ENCODE peak calls at places on chromosome 20, in five cellular contexts. P is adipocyte, A is A673, Q is A549, H is mucosa of descending colon. I is an unnamed sample. For H3K4me1 and H3K9me3, the result is how much of the 10 kb centered on the place peaks cover.

GRCh38 chr20:39630215-39630614 is 668.1 kb downstream of the DHX35 start:
- DNase-seq in H (no peak), A (no peak), P (peak), Q (no peak), I (no peak)

GRCh38 chr20:46040902-46041535 is 12.0 kb downstream of the SLC12A5 start:
- DNase-seq in P (peak), H (no peak), A (peak), Q (peak), I (peak)

GRCh38 chr20:19712737-19713260 is 45.3 kb upstream of the RIN2 start:
- DNase-seq in P (peak), A (no peak), H (no peak), Q (no peak), I (no peak)

GRCh38 chr20:46991850-46992639 is 97.4 kb downstream of the EYA2 start:
- DNase-seq in A (peak), H (no peak), Q (no peak), P (no peak), I (no peak)

GRCh38 chr20:61052195-61052594 is 199.9 kb upstream of the CDH4 start:
- DNase-seq in P (no peak), A (peak), Q (no peak), H (no peak), I (no peak)

GRCh38 chr20:1802385-1803215 is 92.6 kb upstream of the SIRPA start:
- DNase-seq in H (peak), A (peak), P (peak), Q (peak), I (peak)

GRCh38 chr20:20743511-20744169 is 31.2 kb upstream of the RALGAPA2 start:
- DNase-seq in H (peak), Q (no peak), P (no peak), A (peak), I (peak)

GRCh38 chr20:3843490-3843889 is 3.1 kb upstream of the MAVS start:
- DNase-seq in P (peak), A (no peak), H (no peak), Q (peak), I (no peak)

GRCh38 chr20:37163832-37164554 is 15.1 kb upstream of the RPN2 start:
- DNase-seq in P (no peak), Q (no peak), H (no peak), A (no peak), I (no peak)

GRCh38 chr20:1920826-1921225 is 25.6 kb downstream of the SIRPA start:
- DNase-seq in Q (no peak), H (no peak), A (no peak), P (no peak), I (peak)

GRCh38 chr20:50967621-50968020 is 9.0 kb downstream of the MOCS3 start:
- DNase-seq in A (no peak), Q (no peak), P (peak), H (no peak), I (no peak)

GRCh38 chr20:1833728-1834726 is 61.2 kb upstream of the SIRPA start:
- DNase-seq in H (no peak), A (no peak), P (no peak), Q (no peak), I (no peak)

GRCh38 chr20:50425076-50425475 is 85.1 kb upstream of the PTPN1 start:
- DNase-seq in Q (peak), P (no peak), H (no peak), A (peak), I (no peak)

GRCh38 chr20:40279390-40279789 is 409.6 kb downstream of the MAFB start:
- DNase-seq in P (peak), A (peak), H (no peak), Q (no peak), I (no peak)

GRCh38 chr20:4607287-4607713 is 114.4 kb upstream of the PRND start:
- DNase-seq in Q (peak), A (peak), P (peak), H (no peak), I (no peak)

GRCh38 chr20:44768256-44768655 is 22.6 kb downstream of the KCNK15 start:
- DNase-seq in P (no peak), H (no peak), A (no peak), Q (no peak), I (no peak)

GRCh38 chr20:37936451-37936850 is 33.5 kb downstream of the VSTM2L start:
- DNase-seq in P (no peak), H (no peak), A (no peak), Q (no peak), I (no peak)

GRCh38 chr20:20731000-20731944 is 18.8 kb upstream of the RALGAPA2 start:
- DNase-seq in H (no peak), P (no peak), Q (no peak), A (no peak), I (no peak)

GRCh38 chr20:6269163-6269873 is 146.5 kb upstream of the FERMT1 start:
- DNase-seq in H (no peak), P (no peak), Q (no peak), A (peak), I (no peak)

GRCh38 chr20:19903168-19903676 is 113.9 kb upstream of the NAA20 start:
- DNase-seq in Q (peak), A (peak), P (peak), H (no peak), I (no peak)

GRCh38 chr20:24289737-24290481 is 179.5 kb upstream of the SYNDIG1 start:
- DNase-seq in P (peak), A (no peak), Q (no peak), H (no peak), I (no peak)

GRCh38 chr20:17202030-17202429 is 24.8 kb upstream of the PCSK2 start:
- DNase-seq in Q (no peak), H (no peak), A (no peak), P (no peak), I (no peak)

GRCh38 chr20:54172856-54173652 is 732 bp downstream of the CYP24A1 start:
- DNase-seq in A (peak), P (no peak), Q (no peak), H (no peak), I (peak)

GRCh38 chr20:1440024-1440423 is 26.6 kb downstream of the NSFL1C start:
- DNase-seq in H (no peak), P (no peak), A (peak), Q (peak), I (no peak)

GRCh38 chr20:63846128-63846771 is 15.0 kb upstream of the ABHD16B start:
- DNase-seq in H (no peak), P (peak), A (no peak), Q (no peak), I (peak)

GRCh38 chr20:64223526-64224067 is 32.0 kb upstream of the PCMTD2 start:
- DNase-seq in A (peak), H (no peak), Q (no peak), P (peak), I (no peak)

GRCh38 chr20:6094038-6094437 is 28.8 kb downstream of the FERMT1 start:
- DNase-seq in P (no peak), H (no peak), A (no peak), Q (no peak), I (no peak)

GRCh38 chr20:38957915-38958485 is 4.1 kb upstream of the DHX35 start:
- DNase-seq in P (no peak), A (no peak), Q (no peak), H (no peak), I (no peak)

DNA sequence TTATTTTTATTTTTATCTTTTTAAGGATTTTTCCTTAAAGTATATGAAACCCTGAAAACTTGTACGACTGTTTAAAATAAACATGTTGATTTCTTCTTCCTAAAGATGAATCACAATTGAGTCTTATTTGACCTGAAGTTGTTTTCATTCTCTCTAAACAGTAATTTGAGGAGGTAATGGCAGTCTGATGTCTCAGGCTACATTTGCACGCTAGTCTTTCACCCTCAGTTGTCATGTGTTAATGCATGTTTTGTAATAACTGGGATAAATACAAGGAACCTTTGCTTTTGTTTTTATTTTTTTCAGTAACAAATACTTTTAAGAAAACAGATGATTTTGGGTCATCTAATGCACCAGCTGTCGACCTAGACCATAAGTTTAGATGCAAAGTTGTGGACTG is 55.2 kb downstream of the SCAND1 start:
- DNase-seq in Q (no peak), A (no peak), H (no peak), P (peak), I (no peak)
- H3K4me1 ChIP-seq in Q (under half), A (under half), H (under half), P (under half), I (under half)

DNA sequence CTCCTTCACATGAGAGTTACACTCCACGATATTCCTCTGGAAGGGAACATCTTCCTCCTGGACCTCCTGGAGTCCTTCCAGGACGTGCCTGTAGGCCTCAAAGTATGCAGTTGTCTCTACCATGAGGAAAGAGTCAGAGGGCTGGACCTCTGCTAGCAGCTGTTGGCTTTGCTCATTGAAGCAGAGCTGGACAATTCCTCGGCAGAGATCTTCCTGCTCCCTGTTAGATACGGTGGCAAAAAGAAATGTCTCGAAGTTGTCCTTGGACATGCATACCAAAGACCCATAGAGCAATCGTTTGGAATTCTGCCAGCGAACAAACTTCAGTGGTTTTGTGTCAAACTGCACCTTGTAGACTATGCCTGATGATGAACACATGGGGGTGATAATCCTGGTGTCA is 7.7 kb downstream of the ZNFX1 start:
- DNase-seq in P (no peak), H (no peak), Q (no peak), A (no peak), I (no peak)
- H3K4me3 ChIP-seq in P (peak), H (no peak), Q (no peak), A (no peak), I (no peak)

DNA sequence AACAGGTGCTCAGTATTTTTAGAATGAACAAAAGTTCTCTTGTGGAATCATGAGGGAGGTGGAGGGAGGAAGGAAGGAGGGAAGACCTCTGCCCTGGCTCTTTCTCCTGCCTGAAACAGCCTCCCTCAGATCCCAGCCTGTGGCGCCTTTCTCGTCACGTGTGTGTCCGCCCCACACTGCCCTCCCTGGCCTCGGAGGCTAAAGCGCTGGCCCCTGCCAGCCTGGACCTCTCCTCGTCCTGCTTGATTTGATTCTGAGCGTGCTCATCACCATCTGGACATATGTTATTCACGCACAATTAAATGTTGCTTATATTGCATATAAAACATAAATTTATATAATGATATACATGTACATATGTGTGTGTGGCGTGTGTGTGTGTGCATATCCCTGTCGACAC is 41.0 kb downstream of the PHACTR3 start:
- DNase-seq in P (no peak), Q (no peak), A (no peak), H (no peak), I (no peak)
- H3K9me3 ChIP-seq in P (under half), Q (under half), A (under half), H (under half), I (under half)

DNA sequence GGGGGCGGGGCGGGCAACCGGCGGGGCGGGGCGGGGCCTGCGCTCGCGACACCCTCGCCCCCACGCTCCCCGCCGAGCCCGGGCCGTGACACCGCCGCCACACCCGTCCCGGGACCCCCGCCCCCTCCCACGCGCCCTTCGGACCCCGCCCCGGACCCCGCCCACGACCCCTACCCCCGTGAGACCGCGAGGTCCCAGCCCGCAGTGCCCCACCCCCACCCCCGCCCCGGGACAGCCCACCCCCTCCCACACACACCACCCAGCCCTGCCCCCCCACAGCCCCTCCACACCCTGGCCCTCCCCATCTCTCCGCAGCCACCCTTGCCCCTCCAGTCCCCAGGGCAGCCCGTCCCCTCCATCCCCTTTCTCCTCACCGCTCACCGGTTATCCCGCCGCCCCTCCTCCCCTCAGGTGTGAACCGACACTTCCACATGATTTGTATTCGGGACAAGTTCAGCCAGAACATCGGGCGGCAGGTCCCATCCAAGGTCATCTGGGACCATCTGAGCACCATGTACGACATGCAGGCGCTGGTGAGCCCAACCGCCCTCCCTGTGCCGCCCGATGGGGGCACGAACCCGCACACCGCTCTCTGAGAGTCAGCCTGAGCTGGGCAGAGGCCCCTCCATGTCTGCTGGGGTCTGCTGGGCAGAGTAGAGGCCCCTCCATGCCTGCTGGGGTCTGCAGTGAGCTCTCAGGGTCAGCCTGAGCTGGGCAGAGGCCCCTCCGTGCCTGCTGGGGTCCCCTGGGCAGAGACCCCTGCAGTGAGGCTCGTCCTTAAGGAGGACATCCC is 622 bp downstream of the MRGBP start:
- DNase-seq in A (no peak), H (peak), Q (no peak), P (peak), I (no peak)
- H3K4me1 ChIP-seq in A (under half), H (under half), Q (under half), P (under half), I (under half)

GRCh38 chr20:57620999-57621398 is 773 bp upstream of the ZBP1 start:
- DNase-seq in H (no peak), Q (no peak), A (no peak), P (no peak), I (peak)

GRCh38 chr20:57621426-57622200 is 1.4 kb upstream of the ZBP1 start:
- DNase-seq in P (no peak), Q (no peak), A (no peak), H (no peak), I (peak)

GRCh38 chr20:57619053-57619831 is 984 bp downstream of the ZBP1 start:
- DNase-seq in P (no peak), H (peak), A (no peak), Q (no peak), I (peak)

GRCh38 chr20:57618766-57619052 is 1.5 kb downstream of the ZBP1 start:
- DNase-seq in H (no peak), Q (no peak), A (no peak), P (no peak), I (peak)

DNA sequence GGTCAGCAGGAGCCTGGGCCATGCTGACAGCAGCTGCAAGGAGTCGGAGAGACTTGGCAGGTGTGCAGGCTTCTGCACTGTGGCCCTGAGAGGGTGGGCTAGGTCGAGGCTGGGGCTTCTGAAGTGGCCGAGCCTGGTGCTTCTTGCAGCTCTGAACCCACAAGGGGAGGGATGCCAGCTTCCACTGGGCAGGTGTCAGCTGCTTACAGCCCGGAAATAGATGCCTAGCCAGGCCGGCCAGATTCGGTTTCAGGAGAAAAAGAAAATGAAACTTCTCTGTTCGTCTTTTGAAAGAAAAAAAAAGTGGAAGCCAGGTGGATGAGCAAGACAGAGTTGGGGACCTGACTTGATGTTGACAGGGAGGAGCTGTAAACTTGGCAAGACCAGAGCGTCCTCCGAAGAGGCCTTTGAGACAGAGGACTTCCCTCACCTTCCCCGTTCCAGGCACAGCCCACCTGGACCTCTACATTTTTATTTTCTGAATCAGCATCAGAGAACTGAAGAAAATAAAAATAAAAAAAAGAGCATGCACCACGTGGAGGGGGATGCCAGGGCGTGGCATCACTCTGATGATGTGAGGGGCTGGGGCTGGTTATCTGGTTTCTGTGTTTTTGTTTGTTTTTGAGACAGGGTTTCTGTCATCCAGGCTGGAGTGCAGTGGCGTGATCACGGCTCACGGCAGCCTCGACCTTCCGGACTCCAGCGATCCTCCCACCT is at the start of gene ZBP1:
- DNase-seq in P (no peak), Q (no peak), A (no peak), H (peak), I (peak)
- H3K4me3 ChIP-seq in P (no peak), Q (no peak), A (no peak), H (no peak), I (no peak)

GRCh38 chr20:12198281-12198680 is 280.6 kb downstream of the BTBD3 start:
- DNase-seq in P (no peak), H (no peak), Q (no peak), A (no peak), I (no peak)
- H3K9me3 ChIP-seq in P (under half), H (under half), Q (under half), A (under half), I (under half)

DNA sequence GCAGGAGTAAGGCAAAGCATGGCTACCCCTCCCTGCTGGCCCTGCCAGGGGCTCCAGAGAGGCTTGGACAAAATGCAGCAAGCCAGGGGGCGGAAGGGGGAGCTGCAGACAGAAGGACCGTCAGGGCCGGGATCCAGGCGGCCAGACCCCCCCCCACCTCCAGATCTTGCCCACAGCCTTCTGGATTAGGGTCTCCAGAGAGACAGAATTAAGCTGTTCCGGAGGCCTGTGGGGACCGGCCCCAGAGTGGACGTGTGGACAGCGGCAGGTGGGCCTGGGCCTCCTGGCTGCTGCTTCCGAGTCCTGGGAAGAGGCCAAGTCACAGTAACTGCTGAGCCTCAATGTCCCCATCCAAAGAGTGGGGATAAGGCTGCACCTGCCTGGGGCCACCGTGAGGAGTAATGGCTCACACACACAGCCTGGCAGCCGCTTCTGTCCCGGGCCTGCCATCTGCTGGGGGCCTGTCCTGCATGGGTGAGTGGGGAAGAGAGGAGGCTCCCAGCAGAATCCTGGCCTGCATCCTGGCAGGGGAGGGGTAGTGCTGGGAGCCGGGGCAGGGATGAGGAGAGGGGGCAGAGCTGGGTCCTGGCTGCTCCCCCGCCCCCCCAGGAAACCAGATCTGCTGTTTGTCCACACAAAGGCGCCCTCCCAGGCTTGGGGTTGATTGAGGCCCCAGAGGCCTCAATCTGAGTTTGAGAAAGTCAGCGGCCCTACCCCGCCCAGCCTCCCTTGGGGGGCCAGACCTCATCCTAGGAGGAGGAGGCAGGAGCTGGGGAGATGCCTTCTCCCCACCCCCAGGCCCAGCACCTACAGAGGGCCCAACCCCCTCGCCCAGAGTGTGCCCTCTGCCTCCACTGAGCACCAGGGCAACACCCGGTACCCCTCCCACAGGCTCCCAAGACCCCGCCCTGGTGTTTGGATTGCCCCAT is 3.9 kb downstream of the LAMA5 start:
- DNase-seq in P (no peak), A (no peak), Q (peak), H (peak), I (peak)
- H3K4me1 ChIP-seq in P (under half), A (under half), Q (half or more), H (under half), I (under half)

GRCh38 chr20:32476684-32477593 is 108.2 kb downstream of the NOL4L start:
- DNase-seq in Q (no peak), A (no peak), P (no peak), H (peak), I (peak)
- H3K4me3 ChIP-seq in Q (no peak), A (no peak), P (no peak), H (no peak), I (no peak)

GRCh38 chr20:41572010-41572572 is 46.1 kb downstream of the CHD6 start:
- DNase-seq in A (no peak), H (no peak), Q (no peak), P (no peak), I (no peak)
- H3K9me3 ChIP-seq in A (under half), H (under half), Q (under half), P (under half), I (under half)